ENCODE peak calls at places on chromosomes 5 and 9, in eight cellular contexts. G is endothelial cell of umbilical vein; A is heart left ventricle; Z is fibroblast of lung; J is CD8-positive, alpha-beta T cell; H is spleen; R is PC-9; Q is prostate gland. E is an unnamed sample. For H3K4me1, the result is how much of the 10 kb centered on the place peaks cover.

GRCh38 chr5:171588046-171588445 is 168.6 kb downstream of the FGF18 start:
- DNase-seq in A (no peak), J (no peak), H (no peak), G (no peak), Z (no peak), Q (no peak), R (no peak), E (no peak)

GRCh38 chr9:70053864-70054263 is 10.2 kb downstream of the MAMDC2 start:
- DNase-seq in Q (peak), R (peak), H (no peak), G (peak), A (no peak), J (no peak), Z (no peak), E (no peak)

GRCh38 chr5:142110046-142110531 is 1.5 kb downstream of the NDFIP1 start:
- DNase-seq in H (no peak), J (no peak), Z (peak), R (no peak), Q (no peak), A (no peak), G (peak), E (no peak)

GRCh38 chr9:127347831-127348699 is 48.9 kb upstream of the SLC2A8 start:
- DNase-seq in G (peak), H (no peak), Q (no peak), Z (peak), J (no peak), A (no peak), R (peak), E (no peak)

GRCh38 chr5:123450641-123451421 is 27.6 kb upstream of the CEP120 start:
- DNase-seq in R (no peak), J (no peak), Z (peak), A (peak), Q (peak), G (peak), H (no peak), E (no peak)

GRCh38 chr5:100464418-100464817 is 70.8 kb upstream of the FAM174A start:
- DNase-seq in Z (peak), G (no peak), Q (no peak), J (no peak), H (no peak), A (no peak), R (peak), E (no peak)

GRCh38 chr9:88502552-88503034 is 32.4 kb upstream of the NXNL2 start:
- DNase-seq in H (peak), R (no peak), Q (no peak), A (no peak), J (no peak), G (no peak), Z (no peak), E (peak)

GRCh38 chr9:34454571-34455065 is 3.8 kb downstream of the FAM219A start:
- DNase-seq in Q (no peak), H (no peak), J (no peak), Z (peak), R (peak), A (peak), G (no peak), E (no peak)

GRCh38 chr9:72952914-72953313 is at the start of gene ALDH1A1:
- DNase-seq in G (peak), J (no peak), Q (peak), R (peak), A (no peak), Z (peak), H (no peak), E (no peak)

GRCh38 chr9:128607642-128608350 is 48.9 kb downstream of the DYNC2I2 start:
- DNase-seq in G (no peak), A (peak), H (no peak), Q (peak), Z (peak), J (no peak), R (no peak), E (no peak)

GRCh38 chr9:130688070-130688469 is 5.5 kb upstream of the EXOSC2 start:
- DNase-seq in Z (no peak), A (no peak), J (no peak), R (no peak), G (no peak), H (no peak), Q (no peak), E (no peak)

GRCh38 chr9:133116346-133117231 is 4.5 kb downstream of the RALGDS start:
- DNase-seq in Q (no peak), A (no peak), R (no peak), J (no peak), H (peak), Z (no peak), G (no peak), E (peak)

GRCh38 chr5:177995691-177996595 is at the start of gene PROP1:
- DNase-seq in G (no peak), R (no peak), H (no peak), A (no peak), J (no peak), Q (no peak), Z (no peak), E (no peak)

GRCh38 chr9:128550770-128551651 is 1.4 kb upstream of the SPTAN1 start:
- DNase-seq in A (peak), H (no peak), J (no peak), G (peak), Q (no peak), Z (no peak), R (peak), E (no peak)

DNA sequence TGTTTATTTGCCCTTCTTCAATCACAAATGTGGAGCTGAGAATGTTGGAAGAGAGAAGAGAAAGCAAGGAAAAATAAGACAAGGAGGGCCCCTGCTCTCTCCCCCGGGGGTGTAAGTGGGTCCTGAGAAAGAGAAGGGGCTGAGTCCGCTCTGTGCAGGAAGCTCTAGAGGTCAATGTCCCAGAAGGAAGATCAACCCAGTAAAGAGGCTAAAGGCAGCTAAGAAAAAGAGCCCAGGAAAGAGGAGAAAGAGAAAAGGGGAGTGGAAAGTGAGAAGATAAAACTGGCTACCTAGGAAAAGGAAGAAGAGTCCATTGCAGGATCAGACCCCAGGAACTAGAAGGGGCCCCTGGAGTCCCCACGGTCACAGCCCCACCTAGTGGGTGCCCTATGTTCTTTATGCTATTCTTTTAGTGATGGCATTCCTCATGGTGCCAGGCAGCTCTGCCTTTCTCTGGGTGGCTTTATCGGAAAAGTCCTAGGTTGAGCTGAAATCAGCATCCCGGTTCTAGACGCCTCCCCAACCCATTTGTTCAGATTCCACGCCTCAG is 583.4 kb downstream of the ACTL7B start:
- DNase-seq in R (peak), A (peak), G (peak), Z (peak), J (no peak), Q (peak), H (no peak), E (peak)
- H3K4me3 ChIP-seq in R (peak), A (peak), G (no peak), Z (peak), J (no peak), Q (peak), H (no peak), E (peak)

DNA sequence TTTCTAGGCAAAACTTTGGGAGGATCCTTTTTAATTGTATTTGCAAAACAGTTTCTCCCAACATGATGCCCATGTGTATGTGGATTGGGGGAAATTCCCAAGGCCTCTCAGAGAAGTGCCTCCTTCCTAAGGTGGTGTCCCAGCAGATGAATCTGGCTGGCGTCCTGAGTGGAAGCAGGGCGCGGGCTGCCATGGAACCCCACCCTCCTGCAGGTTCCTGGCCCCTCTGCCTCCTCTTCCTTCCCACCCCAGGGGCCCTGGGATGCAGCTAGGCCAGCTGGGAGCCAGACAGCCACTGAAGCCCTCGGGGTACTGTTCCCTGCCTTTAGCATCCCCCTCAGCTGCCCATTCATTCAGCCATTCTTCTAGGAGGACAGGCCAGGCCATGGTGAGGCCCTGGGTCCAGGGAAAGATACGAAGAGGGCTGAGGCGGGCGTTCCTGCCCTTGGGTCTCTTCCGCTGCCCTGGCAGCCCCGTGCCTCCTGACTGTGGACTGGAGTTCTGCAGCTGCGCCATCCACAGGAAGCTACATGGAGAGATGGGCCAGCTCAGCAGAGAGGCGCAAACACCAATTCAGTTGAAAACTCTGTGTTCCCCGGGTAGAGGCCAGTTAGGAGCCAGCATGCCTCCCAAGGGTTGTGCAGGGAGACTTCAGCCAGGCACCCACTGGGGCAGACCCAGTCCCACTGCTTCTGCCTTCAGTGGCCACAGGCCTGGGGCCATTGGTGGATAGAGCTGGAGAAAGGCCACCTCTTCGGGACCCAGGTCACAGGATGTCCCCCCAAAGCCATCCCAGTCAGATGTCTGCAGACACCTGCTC is 36.5 kb downstream of the ADAMTS2 start:
- DNase-seq in Z (no peak), H (peak), J (no peak), R (no peak), A (no peak), G (no peak), Q (no peak), E (peak)
- H3K4me1 ChIP-seq in Z (under half), H (under half), J (under half), R (under half), A (under half), G (under half), Q (under half), E (under half)

GRCh38 chr9:91474656-91475055 is 51.0 kb upstream of the NFIL3 start:
- DNase-seq in Q (no peak), A (no peak), Z (peak), J (no peak), R (no peak), G (no peak), H (no peak), E (no peak)

GRCh38 chr9:91481971-91482370 is 58.3 kb upstream of the NFIL3 start:
- DNase-seq in Z (peak), Q (no peak), G (no peak), R (no peak), A (no peak), H (no peak), J (no peak), E (no peak)

DNA sequence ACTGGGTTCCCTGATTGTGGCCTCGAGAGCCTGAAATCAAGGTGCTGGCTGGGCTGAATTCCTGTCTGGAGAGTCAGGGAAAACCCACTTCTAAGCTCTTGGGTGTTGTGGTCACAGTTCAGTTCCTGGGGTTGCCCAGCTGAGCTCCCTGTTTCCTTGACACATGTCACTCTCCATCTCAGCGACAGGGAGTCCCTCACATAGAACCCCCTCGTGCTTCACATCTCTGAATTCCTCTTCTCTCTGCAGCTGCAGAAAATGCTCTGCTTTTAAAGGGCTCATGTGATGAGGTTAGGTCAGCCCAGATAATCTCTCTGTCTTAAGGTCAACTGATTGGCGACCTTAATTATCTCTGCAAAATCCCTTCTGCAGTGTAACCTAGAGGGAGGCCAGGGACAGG is 53.5 kb upstream of the NFIL3 start:
- DNase-seq in G (no peak), Q (no peak), A (no peak), Z (no peak), H (no peak), J (no peak), R (no peak), E (no peak)
- TF ChIP-seq CTCF in G (no peak), Q (no peak), A (no peak), Z (no peak), H (no peak), J (no peak), R (no peak), E (no peak)

GRCh38 chr9:91935805-91936204 is 14.2 kb downstream of the ROR2 start:
- DNase-seq in G (no peak), J (no peak), A (no peak), Q (no peak), Z (no peak), R (no peak), H (no peak), E (no peak)

GRCh38 chr9:91939953-91940352 is 10.1 kb downstream of the ROR2 start:
- DNase-seq in A (no peak), Q (no peak), R (no peak), Z (no peak), H (no peak), G (no peak), J (no peak), E (no peak)

GRCh38 chr9:91937031-91937430 is 13.0 kb downstream of the ROR2 start:
- DNase-seq in Q (no peak), A (no peak), H (no peak), Z (no peak), R (no peak), J (no peak), G (no peak), E (no peak)

GRCh38 chr9:91935066-91935729 is 14.8 kb downstream of the ROR2 start:
- DNase-seq in A (no peak), G (no peak), H (no peak), Z (no peak), Q (no peak), R (no peak), J (no peak), E (no peak)

DNA sequence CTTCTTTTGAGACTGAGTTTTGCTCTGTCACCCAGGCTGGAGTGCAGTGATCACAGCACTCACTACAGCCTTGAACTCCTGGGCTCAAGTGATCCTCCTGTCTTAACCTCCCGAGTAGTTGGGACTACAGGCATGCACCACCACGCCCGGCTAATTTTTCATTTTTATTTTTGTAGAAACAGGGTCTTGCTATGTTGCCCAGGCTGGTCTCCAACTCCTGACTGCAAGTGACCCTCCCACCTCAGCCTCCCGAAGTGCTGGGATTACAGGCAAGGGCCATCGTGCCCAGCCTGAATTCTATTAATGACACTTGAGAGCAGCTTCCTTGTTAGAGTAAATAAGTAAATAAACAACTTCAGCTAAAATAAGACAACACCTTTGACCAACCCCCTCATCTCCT is 12.3 kb downstream of the ROR2 start:
- DNase-seq in Z (no peak), A (no peak), J (no peak), G (no peak), H (no peak), Q (no peak), R (no peak), E (no peak)
- H3K4me3 ChIP-seq in Z (no peak), A (no peak), J (no peak), G (no peak), H (no peak), Q (no peak), R (no peak), E (no peak)

DNA sequence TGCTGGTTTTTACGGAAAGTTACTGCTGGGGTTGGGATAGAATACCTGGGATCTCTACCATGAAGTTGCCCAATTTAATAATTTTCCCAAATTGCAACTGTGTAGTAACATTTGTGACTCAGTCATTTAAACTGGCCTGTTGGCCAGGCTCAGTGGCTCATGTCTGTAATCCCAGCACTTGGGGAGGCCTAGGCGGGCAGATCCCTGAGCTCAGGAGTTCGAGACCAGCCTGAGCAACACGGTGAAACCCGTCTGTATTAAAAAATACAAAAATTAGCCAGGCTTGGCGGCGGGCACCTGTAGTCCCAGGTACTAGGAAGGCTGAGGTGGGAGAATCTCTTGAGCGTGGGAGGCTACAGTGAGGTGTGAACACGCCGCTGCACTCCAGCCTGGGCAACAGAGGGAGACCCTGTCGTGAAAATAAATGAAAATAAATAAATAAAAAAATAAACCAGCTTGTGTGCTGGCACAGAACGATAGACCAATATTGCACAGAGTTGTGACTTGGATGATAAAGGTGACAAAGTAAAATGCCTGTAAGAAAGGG is 160.7 kb upstream of the ZNF608 start:
- DNase-seq in J (no peak), Q (no peak), Z (no peak), H (no peak), A (no peak), R (no peak), G (no peak), E (no peak)
- H3K4me1 ChIP-seq in J (under half), Q (under half), Z (under half), H (under half), A (half or more), R (under half), G (under half), E (under half)

DNA sequence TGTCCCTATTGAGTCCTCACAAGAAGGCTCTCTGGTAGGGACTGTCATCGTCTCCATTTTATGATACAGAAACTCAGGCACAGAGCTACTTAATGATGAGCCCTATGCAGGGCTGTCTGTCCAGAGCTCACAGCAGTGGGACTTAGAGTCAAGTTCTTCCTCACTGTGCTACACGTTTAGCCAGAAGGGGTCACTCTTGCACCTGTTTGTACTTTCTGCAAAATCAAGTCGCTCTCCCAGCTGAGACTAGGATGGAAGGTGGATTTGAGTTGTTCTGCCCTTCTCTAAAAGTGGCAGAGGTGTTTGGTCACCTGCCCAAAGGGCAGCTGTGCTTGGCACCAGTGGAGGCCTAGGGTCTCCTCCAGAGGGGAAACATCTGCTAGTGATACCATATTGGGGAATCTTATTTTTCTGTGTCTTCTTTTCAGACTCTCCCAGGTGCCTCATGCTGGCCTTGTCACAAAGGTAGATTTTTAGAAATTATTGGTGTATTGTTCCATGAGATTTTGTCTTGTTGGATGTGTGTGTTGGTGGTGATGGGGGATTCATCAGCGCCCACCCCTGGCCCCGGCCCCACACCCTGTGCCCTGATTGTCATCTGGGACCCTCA is 104.2 kb downstream of the PPARGC1B start:
- DNase-seq in Q (peak), A (no peak), H (no peak), J (no peak), R (peak), G (peak), Z (peak), E (no peak)
- TF ChIP-seq CTCF in Q (peak), A (peak), H (peak), J (peak), R (peak), G (peak), Z (peak), E (peak)